ENCODE peak calls at places on chromosomes 11 and 22, in four cellular contexts. Z is AG10803, O is neural progenitor cell, U is NT2/D1. H is an unnamed sample.

GRCh38 chr11:44071157-44071556 is 5.1 kb downstream of the ACCS start:
- DNase-seq in U (no peak), Z (no peak), O (no peak), H (no peak)

GRCh38 chr11:22340803-22341581 is 2.8 kb downstream of the SLC17A6 start:
- DNase-seq in U (no peak), O (peak), Z (no peak), H (no peak)

GRCh38 chr22:25553131-25553530 is 11.3 kb upstream of the GRK3 start:
- DNase-seq in Z (no peak), U (no peak), O (no peak), H (no peak)

GRCh38 chr11:72239849-72240460 is 4.0 kb downstream of the PHOX2A start:
- DNase-seq in U (no peak), Z (peak), O (peak), H (peak)

GRCh38 chr11:19444231-19444630 is 203.5 kb upstream of the E2F8 start:
- DNase-seq in U (no peak), O (no peak), Z (peak), H (peak)

GRCh38 chr22:45889539-45890350 is 87.2 kb downstream of the WNT7B start:
- DNase-seq in U (no peak), Z (no peak), O (peak), H (peak)

GRCh38 chr11:125433454-125434121 is 62.5 kb downstream of the FEZ1 start:
- DNase-seq in O (peak), U (peak), Z (peak), H (peak)

GRCh38 chr11:73395297-73396208 is 19.4 kb downstream of the RELT start:
- DNase-seq in Z (no peak), U (no peak), O (no peak), H (no peak)

GRCh38 chr22:46770726-46771125 is 8.3 kb downstream of the TBC1D22A start:
- DNase-seq in U (no peak), Z (no peak), O (no peak), H (no peak)

GRCh38 chr11:130162733-130163132 is 3.2 kb downstream of the ST14 start:
- DNase-seq in O (no peak), U (no peak), Z (peak), H (peak)

GRCh38 chr11:130161441-130161840 is 1.9 kb downstream of the ST14 start:
- DNase-seq in U (no peak), O (no peak), Z (no peak), H (no peak)

GRCh38 chr11:130159657-130160459 is at the start of gene ST14:
- DNase-seq in U (no peak), O (peak), Z (no peak), H (no peak)

GRCh38 chr11:130159139-130159538 is 443 bp upstream of the ST14 start:
- DNase-seq in O (no peak), U (no peak), Z (no peak), H (no peak)

DNA sequence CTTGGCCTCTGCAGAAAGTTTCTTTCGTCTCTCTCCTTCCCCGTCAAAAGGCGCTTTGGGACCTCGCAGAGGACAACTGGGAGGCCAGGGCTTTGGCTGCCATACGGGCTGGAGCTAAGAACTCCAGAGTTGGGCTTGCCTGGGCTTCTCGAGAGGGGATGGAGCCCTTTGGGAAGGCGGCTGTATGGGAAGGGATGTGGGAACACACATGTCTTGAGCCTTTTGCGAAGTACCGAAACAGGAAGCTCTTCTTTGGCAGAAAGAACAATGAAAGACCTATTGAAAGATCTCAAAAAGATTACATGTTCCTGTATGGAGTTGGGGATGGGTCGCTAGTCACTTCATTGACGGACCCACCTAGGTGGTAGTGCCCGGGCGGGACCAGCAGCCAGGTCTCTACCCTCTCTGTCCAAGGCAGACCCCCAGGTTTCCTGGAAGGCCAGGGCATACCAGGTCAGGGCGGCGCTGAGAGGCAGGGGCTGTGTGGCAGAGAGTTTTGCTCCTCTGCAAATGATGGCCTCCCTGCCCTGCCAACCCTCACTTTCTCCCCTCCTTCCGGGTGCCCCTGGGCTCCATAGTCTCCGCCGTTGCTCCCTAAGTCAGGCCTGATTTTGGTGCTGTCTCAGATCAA is 993 bp downstream of the ST14 start:
- DNase-seq in U (no peak), O (peak), Z (no peak), H (no peak)
- H3K4me3 ChIP-seq in U (peak), O (peak), Z (no peak), H (no peak)

GRCh38 chr11:95228081-95228859 is 2.7 kb downstream of the SESN3 start:
- DNase-seq in U (no peak), Z (no peak), O (no peak), H (peak)
- H3K4me3 ChIP-seq in U (peak), Z (no peak), O (peak), H (no peak)

GRCh38 chr11:9446230-9446629 is 14.6 kb upstream of the ZNF143 start:
- DNase-seq in O (no peak), Z (no peak), U (no peak), H (no peak)
- H3K4me3 ChIP-seq in O (no peak), Z (no peak), U (no peak), H (no peak)

GRCh38 chr11:123193742-123194141 is 1.3 kb downstream of the CLMP start:
- DNase-seq in O (no peak), U (no peak), Z (no peak), H (no peak)
- H3K4me3 ChIP-seq in O (no peak), U (peak), Z (peak), H (peak)

DNA sequence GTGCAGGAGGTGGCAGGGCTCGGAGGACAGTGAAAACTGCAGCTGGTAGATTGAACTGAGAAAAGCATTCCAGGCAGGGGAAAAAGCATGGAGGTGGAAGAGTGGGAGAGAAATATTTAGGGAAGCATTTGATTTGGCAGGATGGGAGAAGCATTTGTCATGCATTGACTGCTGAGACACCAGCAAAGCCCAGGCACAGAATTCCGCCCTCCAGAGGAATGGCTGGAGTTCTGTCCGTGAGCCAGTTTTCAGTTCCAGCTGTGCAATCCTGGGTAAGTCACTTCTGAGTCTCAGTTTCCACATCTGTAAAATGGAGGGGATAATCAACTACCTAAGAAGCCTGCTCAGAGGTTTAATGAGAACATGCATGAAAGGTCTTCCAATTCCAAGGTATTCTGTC is 4.3 kb upstream of the TSKU start:
- DNase-seq in Z (peak), O (no peak), U (no peak), H (no peak)
- H3K4me3 ChIP-seq in Z (no peak), O (no peak), U (no peak), H (no peak)

DNA sequence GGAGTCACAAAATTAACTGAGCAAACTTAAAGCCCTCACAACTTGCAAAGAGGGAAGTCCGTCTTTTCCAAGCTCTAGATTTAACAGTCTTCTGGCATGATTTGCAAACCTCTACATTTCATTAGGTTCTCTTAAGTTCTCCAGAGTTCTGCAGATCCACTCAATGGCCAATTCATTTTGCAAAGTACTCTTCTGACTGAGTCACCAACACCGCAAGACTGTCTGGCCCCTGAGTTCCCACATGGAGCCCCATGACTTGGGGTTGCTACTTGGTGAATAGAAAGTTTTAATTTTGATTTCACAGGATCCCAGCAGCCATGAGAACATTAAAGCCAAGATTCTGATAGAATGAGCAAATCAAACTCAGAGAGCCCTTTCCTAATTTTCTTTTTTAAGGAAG is 134.5 kb downstream of the PLEKHA7 start:
- DNase-seq in U (no peak), Z (no peak), O (no peak), H (no peak)
- H3K4me3 ChIP-seq in U (no peak), Z (no peak), O (no peak), H (no peak)

DNA sequence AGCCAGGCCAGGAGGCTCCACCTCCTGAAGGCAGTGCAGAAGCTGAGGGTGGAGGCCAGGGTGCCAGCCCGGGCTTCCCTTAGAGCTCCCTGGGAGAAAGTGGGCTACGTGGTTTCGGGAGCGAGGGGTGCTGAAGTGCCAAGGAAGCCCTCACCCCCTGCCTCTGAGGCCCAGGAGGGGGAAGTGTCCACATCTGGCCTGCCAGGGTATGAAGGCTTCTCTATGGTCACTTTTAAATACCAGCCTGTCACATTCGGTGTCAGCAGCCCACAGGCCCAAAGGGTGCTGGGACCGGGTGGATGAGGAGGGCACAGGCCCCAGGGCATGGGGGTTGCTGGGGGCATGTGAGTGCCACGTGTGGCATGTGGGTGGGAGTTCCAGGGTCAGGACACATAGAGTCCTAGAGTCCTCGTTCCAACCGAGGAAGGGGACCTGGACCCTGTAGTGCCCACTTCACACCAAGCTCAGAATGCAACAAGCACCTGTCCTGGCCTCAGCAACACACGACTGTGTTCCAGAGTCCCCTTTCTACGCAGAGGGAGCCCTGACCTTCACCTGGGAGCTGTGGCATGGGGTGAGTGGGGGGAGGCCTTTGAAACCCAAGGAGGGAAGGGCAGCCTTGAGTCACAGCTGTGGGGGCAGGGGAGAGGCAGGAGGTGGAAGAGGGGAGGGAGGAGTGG is 1.7 kb downstream of the SHISA8 start:
- DNase-seq in Z (no peak), U (no peak), O (no peak), H (no peak)
- H3K4me3 ChIP-seq in Z (no peak), U (no peak), O (no peak), H (no peak)

GRCh38 chr11:131977854-131978253 is 607.4 kb downstream of the NTM start:
- DNase-seq in O (no peak), Z (peak), U (no peak), H (peak)

GRCh38 chr11:131977231-131977630 is 606.8 kb downstream of the NTM start:
- DNase-seq in O (peak), Z (peak), U (no peak), H (peak)

GRCh38 chr11:131980199-131980598 is 609.8 kb downstream of the NTM start:
- DNase-seq in Z (no peak), U (no peak), O (no peak), H (no peak)

GRCh38 chr11:131979364-131979763 is 608.9 kb downstream of the NTM start:
- DNase-seq in O (no peak), Z (no peak), U (no peak), H (no peak)

DNA sequence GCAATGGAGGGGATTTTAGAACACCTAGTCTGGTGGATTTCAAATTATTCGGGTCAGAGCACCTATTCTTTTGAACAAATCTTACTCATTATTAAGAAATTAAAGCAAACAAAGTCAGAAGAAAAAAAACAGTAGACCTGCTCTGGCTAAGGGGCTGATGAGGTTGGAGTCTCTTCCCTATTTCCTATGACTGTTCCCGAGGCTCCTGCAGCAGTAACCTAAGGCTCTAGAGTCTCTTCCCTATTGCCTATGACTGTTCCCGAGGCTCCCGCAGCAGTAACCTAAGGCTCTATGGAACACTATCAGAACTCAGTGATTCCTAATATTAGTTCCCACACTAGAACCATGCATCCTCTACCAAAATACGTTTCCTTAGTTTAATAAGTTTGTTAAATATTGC is 607.9 kb downstream of the NTM start:
- DNase-seq in Z (no peak), O (no peak), U (no peak), H (no peak)
- H3K4me3 ChIP-seq in Z (no peak), O (no peak), U (no peak), H (no peak)

DNA sequence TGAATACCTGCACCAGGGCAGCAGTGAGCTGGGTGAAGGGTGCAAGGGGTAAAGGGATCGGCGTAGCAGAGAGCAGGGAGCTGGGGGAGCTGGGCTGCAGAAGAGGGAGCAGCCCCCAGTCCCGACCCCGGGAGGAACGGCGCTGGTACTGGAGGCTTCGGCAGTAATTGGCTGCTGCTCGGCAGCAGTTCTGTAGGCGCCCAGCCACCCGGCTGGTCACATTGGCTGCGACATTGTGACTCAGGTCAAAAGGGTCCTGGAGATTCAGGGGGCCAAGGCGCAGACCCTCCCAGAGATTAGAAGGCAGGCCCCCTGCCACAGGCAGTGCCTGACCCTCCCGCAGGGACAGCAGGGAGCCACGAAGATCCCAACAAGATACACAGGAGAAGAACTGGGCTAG is 2.1 kb upstream of the EEF1G start:
- DNase-seq in O (no peak), U (no peak), Z (no peak), H (no peak)
- H3K4me3 ChIP-seq in O (no peak), U (peak), Z (peak), H (no peak)

DNA sequence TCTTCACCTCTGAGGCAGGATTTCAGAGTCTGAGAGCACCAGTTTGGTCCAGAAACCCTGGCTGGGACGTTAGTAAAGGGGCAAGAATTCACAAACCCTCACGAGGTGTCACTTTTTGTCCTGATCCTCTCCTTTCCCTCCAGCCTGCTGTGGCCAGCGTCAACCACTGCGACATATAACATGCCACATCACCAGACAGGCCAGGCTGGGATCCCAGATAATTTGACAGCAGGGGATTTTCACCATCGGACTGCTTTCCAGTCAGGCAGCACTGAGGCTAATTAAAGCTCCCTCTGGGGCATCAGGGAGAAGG is 36.8 kb upstream of the RBFOX2 start:
- DNase-seq in U (no peak), O (no peak), Z (no peak), H (no peak)
- H3K4me3 ChIP-seq in U (peak), O (peak), Z (peak), H (peak)

H was measured in cardiac fibroblast.